ENCODE peak calls at places on chromosome 12, in nine cellular contexts. N, O, I, D, B, C, H, L and Y are unnamed samples.
A peak's percentile ranks its signal among the peaks of the same experiment; 100 is the strongest.

GRCh38 chr12:62720661-62721330 is 214.2 kb downstream of the PPM1H start:
- DNase-seq in O (peak; percentile 48), C (no peak), D (peak; percentile 66), H (no peak), B (no peak), I (no peak), L (no peak), N (peak; percentile 38), Y (no peak)

GRCh38 chr12:68028647-68029046 is 39.4 kb downstream of the IFNG-AS1 start:
- DNase-seq in D (no peak), H (no peak), B (no peak), N (no peak), C (no peak), L (no peak), O (no peak), I (no peak), Y (no peak)

GRCh38 chr12:116750298-116750697 is 12.2 kb downstream of the RNFT2 start:
- DNase-seq in H (no peak), L (no peak), N (no peak), I (no peak), B (no peak), D (no peak), C (no peak), O (no peak), Y (no peak)

GRCh38 chr12:107929436-107929835 is 154.9 kb downstream of the ASCL4 start:
- DNase-seq in C (no peak), L (no peak), O (peak; percentile 75), I (peak; percentile 28), H (no peak), N (no peak), D (no peak), B (no peak), Y (no peak)

GRCh38 chr12:109462868-109463692 is 14.0 kb downstream of the KCTD10 start:
- DNase-seq in O (peak; percentile 94), H (peak; percentile 91), C (peak; percentile 56), N (peak; percentile 97), B (peak; percentile 80), D (peak; percentile 93), L (peak; percentile 93), I (peak; percentile 83), Y (peak; percentile 98)

GRCh38 chr12:1047898-1048660 is 57.1 kb downstream of the ERC1 start:
- DNase-seq in N (no peak), C (no peak), L (no peak), I (no peak), B (no peak), H (no peak), D (no peak), O (no peak), Y (no peak)

GRCh38 chr12:111904438-111904837 is 62.4 kb downstream of the MAPKAPK5 start:
- DNase-seq in O (no peak), N (no peak), H (no peak), I (no peak), D (no peak), C (no peak), L (no peak), B (no peak), Y (no peak)

GRCh38 chr12:13339538-13339937 is 143.0 kb downstream of the EMP1 start:
- DNase-seq in O (peak; percentile 80), N (no peak), H (no peak), D (peak; percentile 64), I (peak; percentile 97), L (peak; percentile 83), B (no peak), C (no peak), Y (no peak)

GRCh38 chr12:25648460-25648859 is 95.4 kb upstream of the LMNTD1 start:
- DNase-seq in C (peak; percentile 16), H (no peak), L (peak; percentile 35), O (peak; percentile 89), I (peak; percentile 68), D (peak; percentile 86), N (no peak), B (peak; percentile 62), Y (peak; percentile 13)

GRCh38 chr12:50055831-50056628 is 1.4 kb upstream of the ASIC1 start:
- DNase-seq in C (peak; percentile 57), H (no peak), L (no peak), B (peak; percentile 64), O (peak; percentile 58), D (no peak), N (no peak), I (peak; percentile 59), Y (no peak)

GRCh38 chr12:102052192-102053061 is 9.4 kb downstream of the WASHC3 start:
- DNase-seq in I (no peak), L (no peak), D (no peak), C (no peak), O (no peak), B (peak; percentile 45), H (no peak), N (no peak), Y (no peak)

GRCh38 chr12:13798162-13798561 is 183.2 kb downstream of the GRIN2B start:
- DNase-seq in B (no peak), C (no peak), O (no peak), D (no peak), H (no peak), N (no peak), I (no peak), L (no peak), Y (no peak)

GRCh38 chr12:24012528-24012927 is 63.1 kb upstream of the SOX5 start:
- DNase-seq in C (no peak), B (no peak), L (no peak), N (no peak), O (peak; percentile 12), D (no peak), I (peak; percentile 35), H (no peak), Y (no peak)
- TF ChIP-seq CTCF in C (no peak), B (no peak), L (peak; percentile 28), N (peak; percentile 25), O (peak; percentile 19), D (no peak), I (no peak), H (peak; percentile 7), Y (peak; percentile 37)

GRCh38 chr12:34598352-34598827 is 576.1 kb downstream of the ALG10 start:
- DNase-seq in B (no peak), I (no peak), O (no peak), N (no peak), C (no peak), L (no peak), H (peak; percentile 3), D (no peak), Y (no peak)

GRCh38 chr12:34595749-34596733 is 573.7 kb downstream of the ALG10 start:
- DNase-seq in L (no peak), D (no peak), N (no peak), O (no peak), C (no peak), I (no peak), B (peak; percentile 33), H (peak; percentile 2), Y (no peak)

GRCh38 chr12:34599530-34600513 is 577.5 kb downstream of the ALG10 start:
- DNase-seq in N (no peak), B (peak; percentile 37), O (no peak), L (no peak), H (peak; percentile 7), C (no peak), I (no peak), D (no peak), Y (no peak)

GRCh38 chr12:34598851-34599529 is 576.7 kb downstream of the ALG10 start:
- DNase-seq in D (no peak), I (no peak), L (no peak), N (no peak), B (no peak), H (no peak), O (no peak), C (no peak), Y (no peak)

DNA sequence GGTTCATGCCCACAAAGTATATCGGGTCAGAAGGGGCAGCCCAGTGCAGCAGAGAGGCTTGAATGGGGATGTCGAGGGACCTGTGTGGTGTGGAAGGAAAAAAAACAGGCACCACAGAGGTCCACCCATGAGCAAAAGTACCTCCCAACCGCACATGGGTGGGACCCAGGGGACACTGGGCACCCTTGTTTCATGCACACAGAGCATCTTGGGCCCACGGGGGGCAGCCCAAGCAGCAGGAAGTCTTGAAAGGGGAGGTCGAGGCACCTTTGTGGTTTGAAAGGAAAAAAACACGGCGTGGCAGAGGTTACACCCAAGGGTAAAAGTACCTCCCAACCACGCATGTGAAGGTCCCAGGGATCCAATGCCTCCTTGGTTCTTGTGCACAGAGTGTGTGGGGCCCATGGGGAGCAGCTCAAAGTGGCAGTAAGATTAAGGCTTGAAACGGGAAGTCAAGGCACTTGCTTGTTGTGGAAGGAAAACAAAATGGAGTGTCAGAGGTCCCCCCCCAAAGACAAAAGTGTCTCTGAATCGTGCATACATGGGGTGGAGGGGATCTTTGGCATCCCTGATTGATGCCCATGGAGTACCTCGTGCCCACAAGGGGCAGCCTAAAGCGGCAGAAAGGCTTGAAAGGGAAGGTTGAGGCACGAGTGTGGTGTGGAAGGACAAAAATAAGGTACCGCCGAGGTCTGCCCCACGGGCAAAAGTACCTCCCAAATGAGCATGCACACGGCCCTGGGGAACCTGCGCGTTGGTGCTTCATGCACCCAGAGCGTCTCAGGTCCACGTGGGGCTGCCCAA is 575.5 kb downstream of the ALG10 start:
- DNase-seq in B (peak; percentile 31), H (peak; percentile 4), C (no peak), N (no peak), O (no peak), I (no peak), D (no peak), L (no peak), Y (no peak)
- TF ChIP-seq CTCF in B (no peak), H (no peak), C (no peak), N (no peak), O (no peak), I (no peak), D (no peak), L (no peak), Y (no peak)

GRCh38 chr12:45546545-45546944 is 183.0 kb upstream of the ARID2 start:
- DNase-seq in D (no peak), I (no peak), C (no peak), B (no peak), H (no peak), O (no peak), N (no peak), L (no peak), Y (no peak)

GRCh38 chr12:45540661-45541341 is 188.7 kb upstream of the ARID2 start:
- DNase-seq in C (no peak), O (no peak), B (no peak), L (no peak), N (no peak), D (no peak), H (no peak), I (no peak), Y (no peak)

GRCh38 chr12:45547132-45547531 is 182.4 kb upstream of the ARID2 start:
- DNase-seq in O (no peak), B (no peak), C (no peak), L (no peak), N (no peak), H (no peak), I (no peak), D (no peak), Y (no peak)

GRCh38 chr12:45547822-45548221 is 181.7 kb upstream of the ARID2 start:
- DNase-seq in O (peak; percentile 13), D (peak; percentile 4), C (no peak), L (no peak), I (no peak), N (no peak), B (no peak), H (no peak), Y (no peak)

GRCh38 chr12:45543887-45544286 is 185.6 kb upstream of the ARID2 start:
- DNase-seq in N (peak; percentile 58), I (peak; percentile 83), O (peak; percentile 84), D (peak; percentile 65), L (peak; percentile 48), H (no peak), B (no peak), C (peak; percentile 39), Y (peak; percentile 62)
- TF ChIP-seq CTCF in N (peak; percentile 87), I (peak; percentile 84), O (peak; percentile 90), D (peak; percentile 90), L (peak; percentile 86), H (peak; percentile 59), B (peak; percentile 71), C (peak; percentile 76), Y (peak; percentile 93)

GRCh38 chr12:63766498-63766897 is 13.2 kb upstream of the RXYLT1 start:
- DNase-seq in L (no peak), D (no peak), C (no peak), N (no peak), O (peak; percentile 34), B (no peak), H (no peak), I (no peak), Y (no peak)
- TF ChIP-seq CTCF in L (peak; percentile 12), D (peak; percentile 61), C (no peak), N (peak; percentile 27), O (peak; percentile 56), B (peak; percentile 8), H (no peak), I (no peak), Y (no peak)